ENCODE peak calls at places on chromosomes 13 and 19, in seven cellular contexts. U is brain microvascular endothelial cell, P is psoas muscle, W is uterus, L is ovary, O is body of pancreas, S is pancreas. A is an unnamed sample. For H3K36me3, the result is how much of the 10 kb centered on the place peaks cover.

GRCh38 chr19:397941-398706 is 10.8 kb downstream of the C2CD4C start:
- DNase-seq in L (no peak), O (no peak), W (no peak), S (peak), U (no peak), P (no peak), A (peak)

GRCh38 chr19:11699931-11700794 is 38.6 kb downstream of the ZNF823 start:
- DNase-seq in O (peak), S (peak), L (no peak), P (no peak), W (no peak), U (peak), A (no peak)

GRCh38 chr13:34914416-34914815 is 27.7 kb upstream of the NBEA start:
- DNase-seq in P (no peak), W (no peak), L (no peak), U (no peak), O (no peak), S (no peak), A (no peak)

GRCh38 chr13:94168784-94169512 is 310.5 kb downstream of the DCT start:
- DNase-seq in L (no peak), S (no peak), P (no peak), O (no peak), U (peak), W (no peak), A (no peak)

GRCh38 chr13:40562975-40563349 is 103.5 kb downstream of the FOXO1 start:
- DNase-seq in U (no peak), P (peak), W (no peak), S (no peak), O (no peak), L (no peak), A (no peak)

GRCh38 chr13:34207334-34207733 is 389.4 kb downstream of the RFC3 start:
- DNase-seq in W (peak), L (no peak), P (no peak), U (peak), S (no peak), O (peak), A (no peak)

GRCh38 chr13:58324130-58324529 is 692.6 kb downstream of the PCDH17 start:
- DNase-seq in W (no peak), O (no peak), L (no peak), U (no peak), S (no peak), P (no peak), A (no peak)

GRCh38 chr19:30077851-30078355 is 135.9 kb downstream of the URI1 start:
- DNase-seq in S (no peak), O (no peak), W (no peak), U (no peak), P (peak), L (no peak), A (no peak)

GRCh38 chr13:91771229-91771628 is 372.8 kb downstream of the GPC5 start:
- DNase-seq in O (no peak), S (no peak), U (no peak), W (no peak), P (no peak), L (no peak), A (no peak)

GRCh38 chr13:83825676-83826075 is 56.6 kb downstream of the SLITRK1 start:
- DNase-seq in L (no peak), P (no peak), W (no peak), U (no peak), O (no peak), S (no peak), A (no peak)

GRCh38 chr13:40665061-40665753 is 1.2 kb downstream of the FOXO1 start:
- DNase-seq in P (peak), S (peak), O (peak), L (peak), U (no peak), W (peak), A (peak)

GRCh38 chr13:60431108-60431700 is 34.2 kb downstream of the TDRD3 start:
- DNase-seq in S (no peak), W (no peak), U (peak), P (no peak), O (no peak), L (no peak), A (no peak)

GRCh38 chr13:73793361-73793760 is 340.8 kb downstream of the KLF12 start:
- DNase-seq in W (no peak), S (no peak), P (no peak), O (no peak), U (no peak), L (no peak), A (no peak)

GRCh38 chr19:39506944-39507714 is 7.8 kb upstream of the SELENOV start:
- DNase-seq in U (peak), S (no peak), L (no peak), W (no peak), P (no peak), O (no peak), A (peak)

GRCh38 chr13:114115796-114116195 is 16.6 kb downstream of the RASA3 start:
- DNase-seq in S (no peak), U (no peak), W (peak), O (no peak), P (no peak), L (peak), A (peak)

GRCh38 chr13:90943961-90944360 is 403.5 kb upstream of the MIR17HG start:
- DNase-seq in S (no peak), P (no peak), U (no peak), O (no peak), L (no peak), W (no peak), A (no peak)

GRCh38 chr13:21022694-21023325 is 38.6 kb downstream of the LATS2 start:
- DNase-seq in U (no peak), L (peak), S (no peak), W (no peak), O (no peak), P (no peak), A (no peak)

GRCh38 chr13:45783346-45784043 is 68.1 kb downstream of the SIAH3 start:
- DNase-seq in U (no peak), S (no peak), L (no peak), P (no peak), O (no peak), W (no peak), A (no peak)

GRCh38 chr19:3027981-3028304 is 1.1 kb downstream of the TLE2 start:
- DNase-seq in W (no peak), S (no peak), L (no peak), U (no peak), P (no peak), O (peak), A (no peak)

GRCh38 chr13:44932171-44932849 is 57.0 kb downstream of the NUFIP1 start:
- DNase-seq in O (no peak), S (no peak), P (no peak), U (peak), L (no peak), W (no peak), A (no peak)

GRCh38 chr19:54162241-54162805 is 2.8 kb upstream of the LENG1 start:
- DNase-seq in U (peak), L (peak), P (peak), S (peak), W (peak), O (peak), A (peak)

GRCh38 chr19:54164369-54165068 is 5.0 kb upstream of the LENG1 start:
- DNase-seq in L (peak), P (peak), O (peak), U (no peak), W (no peak), S (peak), A (peak)

GRCh38 chr19:54160948-54161347 is 1.4 kb upstream of the LENG1 start:
- DNase-seq in P (no peak), W (no peak), O (no peak), U (no peak), S (no peak), L (no peak), A (no peak)

GRCh38 chr19:54165222-54165621 is 5.7 kb upstream of the LENG1 start:
- DNase-seq in W (no peak), P (no peak), U (no peak), S (no peak), O (no peak), L (no peak), A (no peak)

GRCh38 chr19:54162884-54163283 is 3.4 kb upstream of the LENG1 start:
- DNase-seq in S (no peak), U (no peak), W (no peak), L (no peak), P (no peak), O (no peak), A (peak)
- H3K4me3 ChIP-seq in S (no peak), U (no peak), W (no peak), L (peak), P (peak), O (no peak), A (no peak)

GRCh38 chr13:65882810-65883209 is 1347.3 kb downstream of the PCDH9 start:
- DNase-seq in U (no peak), P (no peak), S (no peak), O (no peak), L (no peak), W (no peak), A (no peak)
- TF ChIP-seq CTCF in U (peak), P (no peak), S (no peak), O (no peak), L (no peak), W (no peak), A (no peak)

DNA sequence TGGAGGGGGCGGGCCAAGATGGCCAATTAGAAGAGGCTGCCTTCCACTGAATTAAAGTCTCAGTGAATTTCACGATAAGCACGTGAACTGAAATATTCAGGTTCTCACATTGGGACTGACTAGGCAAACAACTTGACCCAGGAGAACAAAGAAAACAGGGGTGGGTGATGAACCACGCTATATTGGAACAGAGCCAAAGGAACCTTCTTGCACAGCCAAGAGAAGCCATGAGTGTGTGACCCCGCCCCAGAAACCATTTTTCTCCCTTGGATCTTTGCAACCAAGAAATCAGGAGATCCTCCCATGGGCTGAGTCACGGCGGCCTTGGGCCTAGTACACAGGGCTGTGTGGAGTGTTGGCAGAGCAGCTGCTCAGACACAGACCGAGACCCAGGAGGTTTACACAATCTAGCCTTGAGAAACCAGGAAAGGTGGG is 36.8 kb downstream of the ERICH4 start:
- DNase-seq in U (no peak), W (no peak), S (peak), L (peak), O (peak), P (no peak), A (no peak)
- H3K36me3 ChIP-seq in U (under half), W (under half), S (under half), L (under half), O (under half), P (under half), A (under half)

DNA sequence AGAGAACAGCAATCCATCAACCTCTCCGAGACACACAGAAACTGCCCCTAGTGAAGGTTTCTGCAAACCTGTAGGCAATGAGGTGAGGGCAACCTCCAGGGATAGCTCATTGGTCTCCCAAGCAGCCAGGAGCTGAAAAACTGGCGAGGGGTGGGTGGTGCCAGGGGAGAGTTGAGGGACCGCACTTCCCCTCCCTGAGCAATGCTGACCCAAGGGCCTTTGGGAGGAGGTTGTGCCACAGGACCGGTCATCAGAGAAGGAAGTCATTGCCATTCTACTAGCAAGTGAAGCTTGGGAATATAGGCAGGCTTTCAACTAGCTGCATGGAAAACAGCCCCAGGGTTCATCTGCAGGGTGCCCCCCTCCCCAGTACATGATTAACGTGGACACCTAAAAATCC is 23.1 kb upstream of the MED4 start:
- DNase-seq in U (no peak), W (no peak), P (no peak), L (no peak), O (no peak), S (no peak), A (no peak)
- H3K4me3 ChIP-seq in U (no peak), W (no peak), P (no peak), L (no peak), O (no peak), S (no peak), A (no peak)

GRCh38 chr19:50486823-50487515 is 10.3 kb upstream of the GARIN5A start:
- DNase-seq in U (peak), P (peak), W (no peak), O (no peak), S (no peak), L (no peak), A (peak)
- TF ChIP-seq CTCF in U (peak), P (peak), W (no peak), O (no peak), S (no peak), L (no peak), A (no peak)

GRCh38 chr13:98809345-98809777 is 56.9 kb upstream of the SLC15A1 start:
- DNase-seq in O (no peak), U (no peak), W (no peak), L (no peak), S (peak), P (no peak), A (no peak)
- H3K36me3 ChIP-seq in O (under half), U (under half), W (under half), L (under half), S (under half), P (under half), A (under half)

DNA sequence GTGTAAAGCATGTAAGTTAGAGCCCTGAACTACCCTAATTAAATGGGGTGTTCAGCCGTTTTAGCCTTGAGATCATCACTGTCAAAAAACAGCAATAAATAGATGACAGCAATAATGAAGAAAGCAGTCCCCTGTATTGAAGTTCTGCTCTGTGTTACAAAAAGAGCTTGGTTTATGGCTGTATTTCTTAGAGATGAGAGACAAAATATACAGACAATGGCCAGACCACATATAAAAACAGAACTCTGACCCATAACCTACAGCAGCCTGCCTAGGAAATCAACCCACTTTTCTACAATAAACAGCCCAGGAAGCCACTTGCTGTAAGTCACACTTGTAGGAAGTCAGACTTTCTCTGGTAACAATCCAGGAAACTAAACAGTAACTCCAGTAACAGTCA is 10.8 kb downstream of the IGFL3 start:
- DNase-seq in S (no peak), U (no peak), P (no peak), O (no peak), W (no peak), L (no peak), A (no peak)
- H3K4me3 ChIP-seq in S (no peak), U (no peak), P (no peak), O (no peak), W (no peak), L (no peak), A (no peak)

GRCh38 chr19:55173717-55174409 is 6.2 kb downstream of the SYT5 start:
- DNase-seq in S (peak), U (peak), L (no peak), P (no peak), W (peak), O (peak), A (peak)

GRCh38 chr19:55174425-55175116 is 5.5 kb downstream of the SYT5 start:
- DNase-seq in P (no peak), L (no peak), U (no peak), W (no peak), O (no peak), S (no peak), A (no peak)

GRCh38 chr19:55175117-55175867 is 4.8 kb downstream of the SYT5 start:
- DNase-seq in S (no peak), U (no peak), P (no peak), L (no peak), O (no peak), W (no peak), A (no peak)

GRCh38 chr19:55178781-55179569 is 1.1 kb downstream of the SYT5 start:
- DNase-seq in W (peak), P (peak), S (peak), U (peak), L (peak), O (peak), A (peak)

DNA sequence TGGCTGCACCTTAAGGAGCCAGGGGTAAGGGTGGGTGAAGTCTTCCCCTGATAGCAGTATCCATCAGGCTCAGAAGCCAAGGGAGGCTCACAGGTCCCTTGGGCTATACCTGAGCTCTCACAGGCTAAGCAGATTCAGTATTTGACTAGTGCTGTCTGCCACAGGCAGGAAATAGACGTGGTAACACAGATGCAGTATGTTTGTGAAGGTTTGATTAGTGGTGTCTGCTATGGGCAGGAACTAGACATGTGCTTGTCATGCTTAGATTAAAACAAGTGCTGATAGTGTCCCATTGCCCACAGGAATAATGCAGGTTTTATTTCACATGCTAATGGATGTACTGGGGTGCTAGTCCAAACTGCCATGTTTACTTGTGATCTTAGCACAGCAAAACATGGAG is 4.0 kb downstream of the SYT5 start:
- DNase-seq in O (no peak), P (no peak), L (no peak), U (no peak), S (no peak), W (no peak), A (no peak)
- TF ChIP-seq CTCF in O (no peak), P (no peak), L (no peak), U (no peak), S (no peak), W (no peak), A (no peak)

DNA sequence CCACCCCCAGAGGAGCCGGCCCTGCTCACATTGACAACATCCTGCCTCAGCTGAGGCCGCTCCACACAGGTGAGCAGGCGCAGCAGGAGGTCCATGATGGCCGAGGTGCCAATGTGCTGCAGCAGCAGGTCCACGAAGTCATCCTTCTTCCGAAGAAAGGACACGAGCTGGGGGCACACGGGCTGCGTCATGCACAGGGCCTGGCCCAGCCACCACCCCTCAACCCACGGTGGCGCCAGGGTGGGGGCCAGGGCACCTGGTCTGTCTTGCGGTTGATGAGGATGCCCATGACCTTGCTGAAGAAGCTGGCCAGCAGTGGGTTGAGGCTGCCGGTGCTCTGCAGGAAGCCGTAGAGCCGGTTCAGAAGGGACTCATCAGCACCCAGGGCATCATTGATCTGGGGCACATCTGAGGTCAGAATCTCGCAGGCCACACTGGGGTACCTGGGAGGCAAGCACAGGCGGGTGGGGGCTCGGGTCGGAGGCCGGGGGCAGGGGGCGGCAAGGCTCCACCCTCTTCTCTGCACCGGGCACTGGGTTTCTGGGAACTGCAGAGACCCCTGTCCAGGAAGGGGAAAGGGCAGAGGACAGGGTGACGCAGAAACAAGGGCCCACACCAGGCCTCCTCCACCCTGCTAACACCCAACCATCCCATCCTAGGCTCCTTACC is 13.4 kb downstream of the PPP6R1 start:
- DNase-seq in L (no peak), O (no peak), U (no peak), S (no peak), P (peak), W (no peak), A (peak)
- H3K36me3 ChIP-seq in L (under half), O (under half), U (under half), S (under half), P (under half), W (under half), A (under half)

A was measured in mucosa of descending colon.